ENCODE peak calls at places on chromosome 10, in eight cellular contexts. One of them, this sample, is unnamed.

GRCh38 chr10:15140640-15141039 is 27.9 kb downstream of the NMT2 start:
- DNase-seq in amygdala: peak; percentile 20
- DNase-seq in cardiac fibroblast: no peak
- DNase-seq in GM04503: no peak
- DNase-seq in AML-193: no peak
- DNase-seq in cerebellum: peak; percentile 56
- DNase-seq in A549: no peak
- DNase-seq in activated CD4-positive, alpha-beta T cell treated with anti-CD3 and anti-CD28 coated beads for 48 hours: no peak
- DNase-seq in this sample: no peak

GRCh38 chr10:124025638-124026336 is 67.6 kb downstream of the CHST15 start:
- DNase-seq in cardiac fibroblast: peak; percentile 19
- DNase-seq in AML-193: peak; percentile 6
- DNase-seq in amygdala: no peak
- DNase-seq in A549: no peak
- DNase-seq in cerebellum: no peak
- DNase-seq in activated CD4-positive, alpha-beta T cell treated with anti-CD3 and anti-CD28 coated beads for 48 hours: no peak
- DNase-seq in GM04503: no peak
- DNase-seq in this sample: no peak

GRCh38 chr10:26859241-26860025 is 1.3 kb downstream of the ABI1 start:
- DNase-seq in cerebellum: no peak
- DNase-seq in GM04503: no peak
- DNase-seq in cardiac fibroblast: peak; percentile 16
- DNase-seq in A549: no peak
- DNase-seq in amygdala: no peak
- DNase-seq in activated CD4-positive, alpha-beta T cell treated with anti-CD3 and anti-CD28 coated beads for 48 hours: no peak
- DNase-seq in AML-193: no peak
- DNase-seq in this sample: no peak

GRCh38 chr10:58697691-58698090 is 185.0 kb downstream of the BICC1 start:
- DNase-seq in A549: no peak
- DNase-seq in amygdala: no peak
- DNase-seq in activated CD4-positive, alpha-beta T cell treated with anti-CD3 and anti-CD28 coated beads for 48 hours: no peak
- DNase-seq in GM04503: no peak
- DNase-seq in cardiac fibroblast: no peak
- DNase-seq in AML-193: no peak
- DNase-seq in cerebellum: no peak
- DNase-seq in this sample: no peak

GRCh38 chr10:95260909-95261552 is 29.8 kb downstream of the PDLIM1 start:
- DNase-seq in activated CD4-positive, alpha-beta T cell treated with anti-CD3 and anti-CD28 coated beads for 48 hours: no peak
- DNase-seq in AML-193: no peak
- DNase-seq in A549: no peak
- DNase-seq in GM04503: no peak
- DNase-seq in amygdala: no peak
- DNase-seq in cerebellum: no peak
- DNase-seq in cardiac fibroblast: peak; percentile 81
- DNase-seq in this sample: no peak

GRCh38 chr10:73812662-73813061 is 1.3 kb upstream of the NDST2 start:
- DNase-seq in GM04503: no peak
- DNase-seq in amygdala: no peak
- DNase-seq in cerebellum: no peak
- DNase-seq in A549: no peak
- DNase-seq in activated CD4-positive, alpha-beta T cell treated with anti-CD3 and anti-CD28 coated beads for 48 hours: no peak
- DNase-seq in AML-193: no peak
- DNase-seq in cardiac fibroblast: no peak
- DNase-seq in this sample: no peak

GRCh38 chr10:119687192-119688032 is 36.2 kb downstream of the BAG3 start:
- DNase-seq in amygdala: peak; percentile 41
- DNase-seq in activated CD4-positive, alpha-beta T cell treated with anti-CD3 and anti-CD28 coated beads for 48 hours: no peak
- DNase-seq in cerebellum: no peak
- DNase-seq in cardiac fibroblast: no peak
- DNase-seq in GM04503: no peak
- DNase-seq in A549: no peak
- DNase-seq in AML-193: no peak
- DNase-seq in this sample: no peak

GRCh38 chr10:6667679-6668270 is 87.7 kb upstream of the PRKCQ start:
- DNase-seq in A549: peak; percentile 33
- DNase-seq in cerebellum: no peak
- DNase-seq in GM04503: no peak
- DNase-seq in amygdala: peak; percentile 15
- DNase-seq in activated CD4-positive, alpha-beta T cell treated with anti-CD3 and anti-CD28 coated beads for 48 hours: peak; percentile 65
- DNase-seq in cardiac fibroblast: peak; percentile 53
- DNase-seq in AML-193: peak; percentile 21
- DNase-seq in this sample: no peak

GRCh38 chr10:96641396-96641795 is 54.6 kb upstream of the TM9SF3 start:
- DNase-seq in cardiac fibroblast: no peak
- DNase-seq in GM04503: no peak
- DNase-seq in AML-193: no peak
- DNase-seq in A549: no peak
- DNase-seq in activated CD4-positive, alpha-beta T cell treated with anti-CD3 and anti-CD28 coated beads for 48 hours: no peak
- DNase-seq in cerebellum: no peak
- DNase-seq in amygdala: no peak
- DNase-seq in this sample: no peak